ENCODE peak calls at places on chromosome 3, in seven cellular contexts. B, F, J, Z, V, R and D are unnamed samples.
A peak's percentile ranks its signal among the peaks of the same experiment; 100 is the strongest.

GRCh38 chr3:153625506-153625905 is 463.5 kb downstream of the RAP2B start:
- DNase-seq in F (no peak), V (no peak), J (peak; percentile 70), B (no peak), R (no peak), Z (no peak), D (no peak)

GRCh38 chr3:48428863-48429415 is 947 bp downstream of the PLXNB1 start:
- DNase-seq in Z (no peak), F (no peak), B (no peak), J (peak; percentile 42), R (peak; percentile 70), V (peak; percentile 34), D (no peak)

GRCh38 chr3:11245276-11245675 is 26.9 kb upstream of the ATG7 start:
- DNase-seq in V (no peak), Z (no peak), J (no peak), R (no peak), B (no peak), F (no peak), D (no peak)

GRCh38 chr3:171326717-171327440 is 133.3 kb downstream of the TNIK start:
- DNase-seq in Z (no peak), J (no peak), F (no peak), R (no peak), B (no peak), V (no peak), D (no peak)

GRCh38 chr3:171286580-171287249 is 173.5 kb downstream of the TNIK start:
- DNase-seq in R (no peak), Z (no peak), V (no peak), J (no peak), F (peak; percentile 34), B (no peak), D (no peak)

GRCh38 chr3:101972430-101973162 is 123.3 kb downstream of the NFKBIZ start:
- DNase-seq in V (no peak), J (no peak), R (no peak), B (no peak), Z (no peak), F (no peak), D (no peak)

GRCh38 chr3:172332256-172333041 is 115.8 kb downstream of the GHSR start:
- DNase-seq in B (peak; percentile 22), V (peak; percentile 29), F (peak; percentile 49), J (peak; percentile 60), R (peak; percentile 46), Z (peak; percentile 64), D (peak; percentile 28)

GRCh38 chr3:18872466-18872865 is 275.8 kb upstream of the KCNH8 start:
- DNase-seq in F (no peak), Z (no peak), V (no peak), J (no peak), B (no peak), R (no peak), D (no peak)

GRCh38 chr3:71583569-71584215 is at the start of gene FOXP1:
- DNase-seq in F (peak; percentile 71), R (peak; percentile 79), V (peak; percentile 40), B (peak; percentile 56), Z (peak; percentile 25), J (peak; percentile 39), D (no peak)

GRCh38 chr3:183371672-183371968 is 56.8 kb downstream of the MCF2L2 start:
- DNase-seq in R (no peak), B (no peak), F (peak; percentile 35), Z (no peak), V (no peak), J (no peak), D (no peak)

GRCh38 chr3:84891851-84892250 is 66.9 kb upstream of the CADM2 start:
- DNase-seq in V (peak; percentile 40), Z (no peak), F (no peak), R (no peak), J (no peak), B (no peak), D (no peak)

GRCh38 chr3:150235799-150236198 is 172.3 kb upstream of the TSC22D2 start:
- DNase-seq in Z (no peak), B (no peak), V (no peak), R (no peak), J (no peak), F (peak; percentile 87), D (no peak)

GRCh38 chr3:53811143-53811915 is 34.9 kb downstream of the CHDH start:
- DNase-seq in Z (no peak), J (no peak), V (no peak), R (no peak), B (no peak), F (no peak), D (no peak)

GRCh38 chr3:143171656-143172055 is 52.1 kb downstream of the CHST2 start:
- DNase-seq in Z (no peak), B (no peak), V (no peak), J (no peak), F (peak; percentile 74), R (no peak), D (no peak)

GRCh38 chr3:48077835-48078234 is 61.6 kb upstream of the MAP4 start:
- DNase-seq in J (no peak), B (no peak), R (no peak), V (no peak), Z (no peak), F (peak; percentile 23), D (no peak)

GRCh38 chr3:77815467-77815866 is 775.6 kb downstream of the ROBO2 start:
- DNase-seq in F (no peak), Z (no peak), J (peak; percentile 54), B (no peak), V (peak; percentile 8), R (no peak), D (no peak)

GRCh38 chr3:151468284-151468917 is 7.5 kb upstream of the IGSF10 start:
- DNase-seq in F (peak; percentile 68), J (peak; percentile 45), R (peak; percentile 2), V (peak; percentile 55), Z (peak; percentile 42), B (peak; percentile 11), D (no peak)